ENCODE peak calls at places on chromosomes 2 and 18, in nine cellular contexts. E is NCI-H1105; H is activated CD4-positive, alpha-beta T cell treated with anti-CD3 and anti-CD28 coated beads, Interleukin-2, amount 10 ng/mL, durations not matched to agents 24 days and 14 days; J is sigmoid colon; B is MG63; Z is GM03348; N is H54; D is heart right ventricle; Y is DMS79 treated with DMSO at 0.1 percent for 48 hours. F is an unnamed sample.

GRCh38 chr2:109324859-109325258 is 195.9 kb downstream of the SH3RF3 start:
- DNase-seq in E (no peak), H (no peak), J (peak), B (peak), Z (peak), N (peak), D (peak), Y (no peak), F (no peak)

GRCh38 chr18:11387880-11388279 is 221.5 kb upstream of the SLC35G4 start:
- DNase-seq in E (no peak), H (no peak), J (no peak), B (peak), Z (no peak), N (peak), D (peak), Y (no peak), F (peak)

GRCh38 chr2:109162999-109163398 is 34.0 kb downstream of the SH3RF3 start:
- DNase-seq in E (peak), H (no peak), J (no peak), B (peak), Z (no peak), N (no peak), D (peak), Y (peak), F (peak)

GRCh38 chr2:74414913-74415761 is 6.3 kb downstream of the C2orf81 start:
- DNase-seq in E (peak), H (peak), J (peak), B (no peak), Z (peak), N (no peak), D (peak), Y (no peak), F (no peak)

GRCh38 chr2:147294825-147295392 is 549.9 kb upstream of the ACVR2A start:
- DNase-seq in E (no peak), H (no peak), J (no peak), B (no peak), Z (no peak), N (no peak), D (no peak), Y (no peak), F (no peak)

GRCh38 chr2:9408641-9409151 is 14.6 kb downstream of the ITGB1BP1 start:
- DNase-seq in E (no peak), H (no peak), J (no peak), B (peak), Z (no peak), N (no peak), D (no peak), Y (no peak), F (no peak)

GRCh38 chr2:263774-264492 is at the start of gene SH3YL1:
- DNase-seq in E (no peak), H (peak), J (peak), B (no peak), Z (peak), N (no peak), D (peak), Y (peak), F (peak)

GRCh38 chr2:149145314-149146295 is 107.1 kb downstream of the LYPD6B start:
- DNase-seq in E (no peak), H (no peak), J (no peak), B (no peak), Z (peak), N (no peak), D (no peak), Y (no peak), F (no peak)

GRCh38 chr2:196924051-196924450 is 2.5 kb downstream of the PGAP1 start:
- DNase-seq in E (no peak), H (no peak), J (no peak), B (no peak), Z (no peak), N (no peak), D (no peak), Y (peak), F (no peak)

GRCh38 chr2:236974206-236974605 is 111.5 kb upstream of the COPS8 start:
- DNase-seq in E (no peak), H (no peak), J (no peak), B (no peak), Z (no peak), N (no peak), D (no peak), Y (no peak), F (no peak)

GRCh38 chr2:193580176-193580950 is 1385.6 kb upstream of the TMEFF2 start:
- DNase-seq in E (no peak), H (no peak), J (no peak), B (no peak), Z (no peak), N (no peak), D (no peak), Y (no peak), F (no peak)

GRCh38 chr2:95240091-95240490 is 32.8 kb downstream of the ZNF892 start:
- DNase-seq in E (no peak), H (no peak), J (no peak), B (no peak), Z (no peak), N (no peak), D (no peak), Y (no peak), F (no peak)

GRCh38 chr18:61833387-61833786 is 59.4 kb downstream of the RNF152 start:
- DNase-seq in E (no peak), H (peak), J (no peak), B (no peak), Z (no peak), N (no peak), D (no peak), Y (peak), F (no peak)

GRCh38 chr18:79616651-79617518 is 62.7 kb upstream of the CTDP1 start:
- DNase-seq in E (no peak), H (no peak), J (peak), B (no peak), Z (peak), N (no peak), D (no peak), Y (no peak), F (no peak)